ENCODE peak calls at places on chromosomes 11 and 22, in eight cellular contexts. R, K, X, C, H, B, I and P are unnamed samples.

GRCh38 chr11:1486054-1486825 is at the start of gene MOB2:
- DNase-seq in R (no peak), K (no peak), X (no peak), C (no peak), H (peak; percentile 7), B (no peak), I (peak; percentile 82), P (no peak)

GRCh38 chr22:32917577-32918375 is 116.3 kb downstream of the TIMP3 start:
- DNase-seq in R (no peak), K (no peak), X (no peak), C (no peak), H (no peak), B (no peak), I (no peak), P (no peak)

GRCh38 chr22:29524440-29525191 is 28.9 kb downstream of the THOC5 start:
- DNase-seq in R (peak; percentile 33), K (peak; percentile 29), X (peak; percentile 26), C (peak; percentile 51), H (peak; percentile 11), B (peak; percentile 6), I (peak; percentile 26), P (no peak)

GRCh38 chr11:9210922-9211320 is 54.2 kb downstream of the DENND5A start:
- DNase-seq in R (no peak), K (no peak), X (peak; percentile 6), C (no peak), H (peak; percentile 26), B (peak; percentile 70), I (no peak), P (peak; percentile 36)

GRCh38 chr22:32331918-32332725 is 25.5 kb upstream of the RFPL3 start:
- DNase-seq in R (no peak), K (no peak), X (no peak), C (no peak), H (no peak), B (no peak), I (no peak), P (no peak)

GRCh38 chr22:31248965-31249940 is 37.2 kb downstream of the LIMK2 start:
- DNase-seq in R (no peak), K (no peak), X (no peak), C (no peak), H (no peak), B (peak; percentile 44), I (no peak), P (no peak)

GRCh38 chr11:703515-703914 is 2.5 kb upstream of the EPS8L2 start:
- DNase-seq in R (no peak), K (no peak), X (no peak), C (no peak), H (no peak), B (no peak), I (no peak), P (no peak)

GRCh38 chr11:130600616-130601015 is 152.2 kb downstream of the ADAMTS15 start:
- DNase-seq in R (no peak), K (no peak), X (no peak), C (no peak), H (no peak), B (no peak), I (no peak), P (no peak)

GRCh38 chr22:42621505-42622002 is 6.9 kb upstream of the POLDIP3 start:
- DNase-seq in R (peak; percentile 86), K (peak; percentile 89), X (peak; percentile 69), C (peak; percentile 80), H (peak; percentile 70), B (peak; percentile 37), I (peak; percentile 83), P (no peak)

GRCh38 chr11:74730601-74731260 is 495 bp downstream of the CHRDL2 start:
- DNase-seq in R (no peak), K (peak; percentile 40), X (no peak), C (no peak), H (no peak), B (no peak), I (no peak), P (no peak)

GRCh38 chr11:110755961-110756360 is 43.7 kb upstream of the ARHGAP20 start:
- DNase-seq in R (no peak), K (no peak), X (no peak), C (no peak), H (peak; percentile 34), B (no peak), I (no peak), P (no peak)

GRCh38 chr11:46238967-46239800 is 38.3 kb upstream of the CREB3L1 start:
- DNase-seq in R (peak; percentile 83), K (peak; percentile 94), X (peak; percentile 86), C (peak; percentile 85), H (peak; percentile 85), B (peak; percentile 66), I (peak; percentile 85), P (peak; percentile 46)

GRCh38 chr11:107707807-107708206 is 4.0 kb downstream of the SLN start:
- DNase-seq in R (peak; percentile 17), K (no peak), X (no peak), C (no peak), H (no peak), B (no peak), I (no peak), P (no peak)

GRCh38 chr11:68349461-68350249 is 37.3 kb downstream of the LRP5 start:
- DNase-seq in R (no peak), K (no peak), X (no peak), C (no peak), H (no peak), B (no peak), I (no peak), P (no peak)

GRCh38 chr11:111635706-111636045 is 33.4 kb downstream of the SIK2 start:
- DNase-seq in R (no peak), K (peak; percentile 38), X (no peak), C (peak; percentile 19), H (peak; percentile 87), B (peak; percentile 71), I (no peak), P (no peak)

GRCh38 chr11:82539669-82540068 is 194.0 kb downstream of the FAM181B start:
- DNase-seq in R (no peak), K (no peak), X (no peak), C (no peak), H (no peak), B (no peak), I (no peak), P (no peak)

GRCh38 chr11:76962583-76963416 is 71.4 kb upstream of the B3GNT6 start:
- DNase-seq in R (no peak), K (no peak), X (peak; percentile 53), C (no peak), H (no peak), B (no peak), I (peak; percentile 67), P (no peak)

GRCh38 chr11:57639321-57640067 is 10.2 kb downstream of the YPEL4 start:
- DNase-seq in R (peak; percentile 99), K (peak; percentile 66), X (peak; percentile 51), C (no peak), H (peak; percentile 71), B (peak; percentile 51), I (no peak), P (no peak)

GRCh38 chr11:57640068-57640800 is 9.5 kb downstream of the YPEL4 start:
- DNase-seq in R (no peak), K (no peak), X (no peak), C (no peak), H (no peak), B (no peak), I (no peak), P (no peak)

GRCh38 chr11:57638005-57638760 is 11.5 kb downstream of the YPEL4 start:
- DNase-seq in R (peak; percentile 89), K (peak; percentile 98), X (peak; percentile 77), C (no peak), H (peak; percentile 84), B (peak; percentile 76), I (no peak), P (no peak)

GRCh38 chr11:57637626-57638004 is 12.1 kb downstream of the YPEL4 start:
- DNase-seq in R (no peak), K (peak; percentile 62), X (no peak), C (no peak), H (no peak), B (no peak), I (no peak), P (no peak)

GRCh38 chr11:57638811-57639320 is 10.8 kb downstream of the YPEL4 start:
- DNase-seq in R (no peak), K (peak; percentile 56), X (no peak), C (no peak), H (no peak), B (no peak), I (no peak), P (no peak)
- TF ChIP-seq CTCF in R (no peak), K (peak; percentile 18), X (peak; percentile 27), C (no peak), H (no peak), B (no peak), I (no peak), P (no peak)

GRCh38 chr11:65471410-65471762 is 27.5 kb upstream of the MALAT1 start:
- DNase-seq in R (no peak), K (peak; percentile 70), X (peak; percentile 59), C (peak; percentile 84), H (peak; percentile 80), B (peak; percentile 63), I (peak; percentile 76), P (no peak)
- H3K9ac ChIP-seq in R (no peak overlapping the region), K (peak overlapping the region; percentile 93), X (peak overlapping the region; percentile 86), C (peak overlapping the region; percentile 89), H (peak overlapping the region; percentile 72), B (peak overlapping the region; percentile 82), I (peak overlapping the region; percentile 40), P (peak overlapping the region; percentile 88)

GRCh38 chr22:39478461-39478860 is 21.6 kb downstream of the MGAT3 start:
- DNase-seq in R (no peak), K (no peak), X (peak; percentile 56), C (peak; percentile 32), H (no peak), B (no peak), I (no peak), P (no peak)

GRCh38 chr22:39481595-39481994 is 20.5 kb upstream of the MIEF1 start:
- DNase-seq in R (no peak), K (no peak), X (no peak), C (no peak), H (no peak), B (no peak), I (no peak), P (no peak)

GRCh38 chr22:39479254-39479653 is 22.4 kb downstream of the MGAT3 start:
- DNase-seq in R (no peak), K (no peak), X (no peak), C (no peak), H (no peak), B (no peak), I (no peak), P (no peak)

GRCh38 chr22:39481054-39481453 is 21.0 kb upstream of the MIEF1 start:
- DNase-seq in R (no peak), K (no peak), X (no peak), C (no peak), H (no peak), B (peak; percentile 16), I (no peak), P (no peak)

DNA sequence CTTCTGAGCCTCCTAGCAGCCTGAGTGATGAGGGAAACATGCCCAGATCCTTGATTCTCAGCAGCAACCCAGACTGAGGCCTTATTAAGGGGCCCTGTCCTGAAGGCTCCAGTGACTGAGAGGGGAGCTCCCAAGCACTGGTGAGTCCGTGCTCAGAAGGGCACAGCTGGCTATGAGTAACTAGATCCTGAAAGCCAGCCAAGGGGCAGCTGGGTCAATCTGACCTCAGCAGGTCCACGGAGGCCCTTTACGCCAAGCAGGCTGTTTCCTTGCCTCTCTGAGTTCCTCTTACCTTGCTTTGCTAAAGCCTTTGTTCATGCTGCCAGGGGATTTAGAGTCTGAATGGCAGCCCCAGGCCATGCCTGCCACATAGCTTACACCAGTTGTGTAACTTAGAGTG is 19.3 kb upstream of the MIEF1 start:
- DNase-seq in R (no peak), K (no peak), X (no peak), C (no peak), H (peak; percentile 62), B (no peak), I (no peak), P (no peak)
- TF ChIP-seq CTCF in R (no peak), K (no peak), X (no peak), C (no peak), H (no peak), B (no peak), I (no peak), P (no peak)

GRCh38 chr11:34905666-34906065 is 10.5 kb downstream of the APIP start:
- DNase-seq in R (no peak), K (no peak), X (no peak), C (no peak), H (no peak), B (no peak), I (no peak), P (no peak)
- H3K9ac ChIP-seq in R (no peak overlapping the region), K (no peak overlapping the region), X (no peak overlapping the region), C (no peak overlapping the region), H (no peak overlapping the region), B (no peak overlapping the region), I (no peak overlapping the region), P (no peak overlapping the region)